ENCODE peak calls at places on chromosomes 6 and 20, in four cellular contexts. W, O, U and A are unnamed samples.
A peak's percentile ranks its signal among the peaks of the same experiment; 100 is the strongest.

GRCh38 chr20:19100975-19101374 is 111.5 kb upstream of the SLC24A3 start:
- DNase-seq in U (no peak), W (no peak), O (no peak), A (no peak)

GRCh38 chr6:20835315-20836010 is 301.2 kb downstream of the CDKAL1 start:
- DNase-seq in U (no peak), O (no peak), W (no peak), A (no peak)

GRCh38 chr6:111260570-111261298 is 173.4 kb downstream of the SLC16A10 start:
- DNase-seq in O (peak; percentile 53), U (no peak), W (no peak), A (peak; percentile 45)

GRCh38 chr6:95614094-95614493 is 36.8 kb downstream of the MANEA start:
- DNase-seq in O (peak; percentile 36), W (no peak), U (no peak), A (no peak)

GRCh38 chr6:170178561-170179477 is 112.1 kb downstream of the DLL1 start:
- DNase-seq in W (no peak), O (peak; percentile 21), U (peak; percentile 21), A (no peak)

GRCh38 chr6:115901896-115902295 is 158.8 kb downstream of the FRK start:
- DNase-seq in W (no peak), O (no peak), U (no peak), A (no peak)

GRCh38 chr6:62042444-62042843 is 243.6 kb downstream of the KHDRBS2 start:
- DNase-seq in W (no peak), O (no peak), U (no peak), A (no peak)

GRCh38 chr20:43191946-43192847 is 2.5 kb upstream of the PTPRT start:
- DNase-seq in U (peak; percentile 80), W (no peak), O (no peak), A (no peak)

GRCh38 chr20:2654831-2655230 is 2.4 kb downstream of the NOP56 start:
- DNase-seq in U (no peak), W (no peak), O (no peak), A (no peak)

GRCh38 chr6:3664641-3665041 is 86.9 kb downstream of the PXDC1 start:
- DNase-seq in W (no peak), U (no peak), O (peak; percentile 31), A (peak; percentile 89)

GRCh38 chr6:143936986-143937765 is 70.9 kb downstream of the PLAGL1 start:
- DNase-seq in U (no peak), O (no peak), W (no peak), A (no peak)

GRCh38 chr6:149545258-149545753 is 537 bp downstream of the PPIL4 start:
- DNase-seq in U (peak; percentile 34), O (peak; percentile 73), W (peak; percentile 24), A (peak; percentile 91)

GRCh38 chr6:17714879-17715860 is 8.4 kb upstream of the NUP153 start:
- DNase-seq in W (no peak), O (peak; percentile 98), U (no peak), A (peak; percentile 94)

GRCh38 chr6:72621243-72622093 is at the start of gene KCNQ5:
- DNase-seq in U (peak; percentile 71), O (no peak), W (no peak), A (peak; percentile 28)

GRCh38 chr6:82331031-82331773 is 32.4 kb upstream of the TPBG start:
- DNase-seq in O (peak; percentile 42), U (peak; percentile 36), W (no peak), A (peak; percentile 79)

GRCh38 chr6:137968901-137969300 is 101.8 kb downstream of the TNFAIP3 start:
- DNase-seq in W (no peak), O (no peak), U (no peak), A (no peak)

GRCh38 chr6:107116328-107116892 is 1.1 kb upstream of the BEND3 start:
- DNase-seq in O (no peak), U (peak; percentile 85), W (peak; percentile 52), A (peak; percentile 42)

GRCh38 chr20:52047811-52048302 is 143.7 kb downstream of the ZFP64 start:
- DNase-seq in O (peak; percentile 67), W (no peak), U (peak; percentile 39), A (peak; percentile 68)

GRCh38 chr20:10040070-10040970 is 5.5 kb downstream of the ANKEF1 start:
- DNase-seq in O (peak; percentile 85), U (no peak), W (no peak), A (peak; percentile 88)

GRCh38 chr6:4678506-4679300 is 97.5 kb upstream of the CDYL start:
- DNase-seq in U (no peak), W (no peak), O (no peak), A (no peak)
- H4K91ac ChIP-seq in U (no peak overlapping the region), W (no peak overlapping the region), O (no peak overlapping the region), A (no peak overlapping the region)

GRCh38 chr20:48799315-48800105 is 28.3 kb downstream of the PREX1 start:
- DNase-seq in O (no peak), U (no peak), W (no peak), A (no peak)

GRCh38 chr20:48802216-48802615 is 25.6 kb downstream of the PREX1 start:
- DNase-seq in O (no peak), U (no peak), W (no peak), A (no peak)

GRCh38 chr20:48801197-48801596 is 26.6 kb downstream of the PREX1 start:
- DNase-seq in U (no peak), O (no peak), W (no peak), A (no peak)

GRCh38 chr20:48797850-48798747 is 29.7 kb downstream of the PREX1 start:
- DNase-seq in U (no peak), O (no peak), W (no peak), A (no peak)

GRCh38 chr20:48800227-48800626 is 27.6 kb downstream of the PREX1 start:
- DNase-seq in O (no peak), W (no peak), U (no peak), A (no peak)
- H3K79me1 ChIP-seq in O (no peaks in the 10 kb centered on the region), W (no peaks in the 10 kb centered on the region), U (no peaks in the 10 kb centered on the region), A (peaks cover 35% of the 10 kb centered on the region)

DNA sequence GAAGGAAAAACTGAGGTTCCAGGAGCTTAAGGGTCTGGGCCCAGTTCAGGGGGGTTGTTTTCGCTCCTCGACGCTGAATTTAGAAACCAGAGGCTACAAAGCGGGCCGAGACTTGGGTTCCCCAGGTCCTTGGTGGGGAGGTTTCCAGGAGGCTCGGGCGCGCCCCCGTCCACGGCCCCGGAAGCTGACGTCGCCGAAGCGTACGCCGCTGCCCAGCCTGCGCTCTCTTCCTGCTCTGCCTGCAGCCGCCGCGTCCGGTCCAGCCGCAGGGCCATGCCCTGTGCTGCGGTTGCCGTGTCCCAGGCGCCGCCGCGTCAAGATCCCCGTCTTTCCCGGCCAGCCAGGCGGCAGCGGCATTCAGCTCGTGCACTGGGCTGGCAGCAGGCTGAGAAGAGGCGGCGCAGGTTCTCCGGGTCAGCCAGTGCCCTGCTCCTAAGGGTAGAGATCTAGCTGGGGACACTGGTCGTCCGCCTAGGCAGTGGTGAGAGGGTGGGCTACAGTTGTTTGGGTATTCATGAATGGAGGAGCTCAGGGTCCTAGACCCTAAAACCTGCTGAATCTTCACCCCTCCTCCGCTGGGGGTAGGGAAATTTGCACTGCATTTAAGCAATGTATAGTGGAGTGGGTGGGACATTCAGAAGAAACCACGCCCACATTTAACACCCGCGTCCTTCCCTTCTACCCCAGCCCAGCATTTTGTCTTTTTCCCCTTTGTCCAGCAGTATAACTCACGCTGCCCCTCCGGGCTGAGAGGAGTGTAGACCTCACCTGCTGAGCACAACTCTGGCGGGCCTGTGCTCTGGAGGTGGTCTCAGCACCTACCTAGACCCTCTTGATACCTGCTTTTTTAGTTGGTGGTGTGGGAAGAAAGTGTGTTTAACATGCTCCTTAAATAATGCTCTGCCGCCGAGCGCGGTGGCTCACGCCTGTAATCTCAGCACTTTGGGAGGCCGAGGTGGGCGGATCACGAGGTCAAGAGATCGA is 1.1 kb upstream of the TRIM26 start:
- DNase-seq in O (peak; percentile 73), W (peak; percentile 46), U (peak; percentile 79), A (peak; percentile 90)
- H4K91ac ChIP-seq in O (peak overlapping the region; percentile 88), W (no peak overlapping the region), U (no peak overlapping the region), A (peak overlapping the region; percentile 96)

DNA sequence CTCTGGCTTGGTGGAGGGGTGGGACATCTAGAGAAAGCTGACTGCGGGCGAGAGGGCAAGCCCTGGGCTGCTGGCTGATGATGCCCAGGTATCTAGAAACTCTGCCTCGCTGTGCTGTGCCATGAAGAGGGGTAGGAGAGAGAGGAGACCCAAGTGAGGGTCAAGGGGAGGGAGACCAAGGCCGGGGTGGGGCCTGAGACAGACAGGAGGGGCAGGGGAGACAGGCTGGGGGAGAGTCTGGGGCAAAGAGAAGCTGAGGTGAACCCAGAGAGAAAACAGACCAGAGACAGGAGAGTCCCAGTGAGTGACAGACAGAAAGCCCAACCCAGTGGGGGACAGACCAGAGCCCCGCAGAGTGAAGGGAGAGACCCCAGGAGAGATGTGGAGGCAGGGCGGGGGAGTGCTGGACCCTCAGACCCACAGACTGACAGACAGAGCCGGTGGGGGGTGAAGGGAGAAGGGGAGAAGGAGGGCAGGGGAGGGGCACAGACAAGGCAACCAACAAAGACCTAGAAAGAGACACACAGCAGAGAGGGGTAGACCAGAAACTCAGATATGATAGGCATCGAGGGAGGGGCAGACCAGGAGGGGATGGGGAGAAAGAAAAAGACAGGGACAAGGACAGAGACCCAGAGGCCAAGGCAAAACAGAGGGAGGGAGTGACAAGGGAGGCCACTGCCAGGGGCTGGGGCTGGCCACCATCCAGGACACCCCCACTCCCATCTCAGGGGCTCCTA is 5.9 kb downstream of the TEAD3 start:
- DNase-seq in W (no peak), U (no peak), O (no peak), A (no peak)
- H3K79me1 ChIP-seq in W (peaks cover 14% of the 10 kb centered on the region), U (no peaks in the 10 kb centered on the region), O (peaks cover 96% of the 10 kb centered on the region), A (peaks cover 8% of the 10 kb centered on the region)

GRCh38 chr20:57482148-57482547 is 42.8 kb downstream of the CTCFL start:
- DNase-seq in U (no peak), W (no peak), O (no peak), A (no peak)
- H4K91ac ChIP-seq in U (no peak overlapping the region), W (no peak overlapping the region), O (no peak overlapping the region), A (no peak overlapping the region)

GRCh38 chr20:38109025-38109541 is 56.0 kb downstream of the TGM2 start:
- DNase-seq in O (peak; percentile 83), W (no peak), U (no peak), A (peak; percentile 93)
- H3K79me1 ChIP-seq in O (no peaks in the 10 kb centered on the region), W (no peaks in the 10 kb centered on the region), U (no peaks in the 10 kb centered on the region), A (no peaks in the 10 kb centered on the region)